ENCODE peak calls at places on chromosomes 2 and 18, in six cellular contexts. L is hypothalamus, Z is GM19239, W is A549, F is T-helper 1 cell, I is foreskin fibroblast. U is an unnamed sample.

GRCh38 chr2:134169788-134170187 is 84.1 kb upstream of the MGAT5 start:
- DNase-seq in Z (no peak), W (no peak), F (no peak), L (no peak), I (no peak), U (no peak)

GRCh38 chr18:77170850-77171410 is 38.3 kb upstream of the MBP start:
- DNase-seq in I (no peak), W (no peak), Z (no peak), F (no peak), L (peak), U (no peak)

GRCh38 chr18:51191139-51191717 is 6.3 kb downstream of the MEX3C start:
- DNase-seq in F (no peak), W (no peak), I (no peak), Z (no peak), L (no peak), U (no peak)

GRCh38 chr2:180472133-180472532 is 465.0 kb upstream of the CWC22 start:
- DNase-seq in L (no peak), Z (no peak), I (peak), W (no peak), F (no peak), U (no peak)

GRCh38 chr2:20666364-20667150 is at the start of gene GDF7:
- DNase-seq in F (no peak), W (peak), L (no peak), Z (no peak), I (peak), U (peak)

GRCh38 chr2:130358420-130359350 is 2.8 kb downstream of the PTPN18 start:
- DNase-seq in I (no peak), W (no peak), L (no peak), F (no peak), Z (no peak), U (no peak)

GRCh38 chr2:65431417-65432226 is 777 bp downstream of the SPRED2 start:
- DNase-seq in I (peak), Z (peak), F (peak), W (peak), L (peak), U (peak)

GRCh38 chr2:72330673-72331072 is 183.0 kb upstream of the CYP26B1 start:
- DNase-seq in L (no peak), Z (no peak), I (no peak), F (no peak), W (no peak), U (no peak)

GRCh38 chr18:69400253-69400975 is at the start of gene DOK6:
- DNase-seq in L (no peak), Z (no peak), F (no peak), I (peak), W (peak), U (no peak)

GRCh38 chr2:181106229-181106628 is 125.8 kb downstream of the UBE2E3 start:
- DNase-seq in I (peak), Z (no peak), L (no peak), W (no peak), F (no peak), U (no peak)

GRCh38 chr2:120738786-120739771 is 3.4 kb downstream of the GLI2 start:
- DNase-seq in I (no peak), Z (no peak), W (peak), F (no peak), L (no peak), U (no peak)

GRCh38 chr18:59488899-59489298 is 129.8 kb upstream of the LMAN1 start:
- DNase-seq in L (no peak), I (no peak), Z (no peak), W (no peak), F (no peak), U (no peak)

GRCh38 chr18:7117390-7118355 is at the start of gene LAMA1:
- DNase-seq in Z (no peak), F (no peak), L (peak), I (peak), W (no peak), U (no peak)

GRCh38 chr2:45353879-45354278 is 257.2 kb downstream of the SRBD1 start:
- DNase-seq in Z (no peak), L (no peak), W (peak), I (peak), F (no peak), U (no peak)

GRCh38 chr2:101658387-101658786 is 39.1 kb upstream of the MAP4K4 start:
- DNase-seq in L (no peak), F (no peak), Z (no peak), W (no peak), I (no peak), U (no peak)

GRCh38 chr2:215439980-215440512 is 4.2 kb upstream of the FN1 start:
- DNase-seq in L (no peak), Z (no peak), W (no peak), F (no peak), I (no peak), U (no peak)

GRCh38 chr2:1010373-1011017 is 59.8 kb downstream of the SNTG2 start:
- DNase-seq in Z (no peak), F (no peak), I (peak), L (no peak), W (no peak), U (no peak)

GRCh38 chr2:114008720-114009119 is 118.8 kb downstream of the ACTR3 start:
- DNase-seq in W (no peak), L (no peak), I (no peak), Z (no peak), F (no peak), U (no peak)

GRCh38 chr2:224416656-224417360 is 14.9 kb upstream of the FAM124B start:
- DNase-seq in F (no peak), L (no peak), Z (no peak), I (no peak), W (no peak), U (no peak)

GRCh38 chr2:20141056-20141762 is 83.7 kb downstream of the SDC1 start:
- DNase-seq in F (no peak), I (peak), L (no peak), W (peak), Z (no peak), U (no peak)

GRCh38 chr2:10658041-10658913 is 31.5 kb downstream of the NOL10 start:
- DNase-seq in Z (no peak), F (no peak), W (no peak), I (peak), L (no peak), U (no peak)

GRCh38 chr2:188497736-188498135 is 206.1 kb downstream of the GULP1 start:
- DNase-seq in W (no peak), F (no peak), L (no peak), I (no peak), Z (no peak), U (no peak)

GRCh38 chr2:159650574-159650973 is 34.2 kb upstream of the BAZ2B start:
- DNase-seq in L (no peak), I (no peak), Z (no peak), W (peak), F (no peak), U (no peak)

GRCh38 chr2:228048838-228049490 is 132.5 kb downstream of the SPHKAP start:
- DNase-seq in W (peak), I (peak), F (no peak), Z (no peak), L (no peak), U (no peak)

GRCh38 chr2:220224711-220225519 is 597.5 kb downstream of the SLC4A3 start:
- DNase-seq in Z (no peak), F (no peak), W (peak), I (peak), L (no peak), U (no peak)